ENCODE peak calls at places on chromosomes 1 and 21, in nine cellular contexts. V, Y, D, L, A, Z, O, F and Q are unnamed samples.

GRCh38 chr21:37072239-37072987 is 458 bp downstream of the PIGP start:
- DNase-seq in D (no peak), Z (no peak), L (peak; percentile 25), A (no peak), F (no peak), Y (no peak), V (peak; percentile 67), O (no peak), Q (no peak)

GRCh38 chr1:202812176-202813026 is 1.6 kb downstream of the PCAT6 start:
- DNase-seq in V (peak; percentile 53), O (no peak), D (no peak), F (no peak), L (no peak), Z (peak; percentile 6), A (no peak), Y (no peak), Q (no peak)

GRCh38 chr1:35883681-35884155 is 709 bp downstream of the AGO1 start:
- DNase-seq in L (peak; percentile 36), Y (peak; percentile 81), A (no peak), F (peak; percentile 92), D (no peak), V (peak; percentile 83), Z (peak; percentile 23), O (no peak), Q (no peak)

GRCh38 chr1:15870421-15870820 is 22.9 kb downstream of the SPEN start:
- DNase-seq in V (no peak), Z (no peak), Y (no peak), F (no peak), O (no peak), A (no peak), D (no peak), L (no peak), Q (no peak)

GRCh38 chr1:96722161-96722908 is 751 bp downstream of the PTBP2 start:
- DNase-seq in A (no peak), D (no peak), Z (peak; percentile 7), O (no peak), Y (peak; percentile 64), L (peak; percentile 46), V (peak; percentile 64), F (peak; percentile 86), Q (peak; percentile 2)

GRCh38 chr1:46413596-46413985 is 19.5 kb downstream of the FAAH start:
- DNase-seq in V (peak; percentile 84), Y (peak; percentile 81), D (no peak), Z (peak; percentile 17), O (no peak), A (no peak), F (peak; percentile 57), L (peak; percentile 45), Q (no peak)

GRCh38 chr1:32275424-32275823 is 16.5 kb upstream of the HDAC1 start:
- DNase-seq in Y (peak; percentile 13), A (no peak), O (no peak), V (peak; percentile 80), D (no peak), F (no peak), L (no peak), Z (no peak), Q (no peak)

GRCh38 chr1:19435181-19435580 is 50.2 kb downstream of the CAPZB start:
- DNase-seq in Y (no peak), O (peak; percentile 88), F (no peak), L (no peak), A (no peak), Z (no peak), V (no peak), D (no peak), Q (no peak)

GRCh38 chr21:43880111-43880985 is 15.3 kb downstream of the AGPAT3 start:
- DNase-seq in Z (no peak), A (peak; percentile 81), V (peak; percentile 23), O (no peak), Y (no peak), F (no peak), D (no peak), L (no peak), Q (no peak)

GRCh38 chr1:230407351-230407750 is 18.8 kb downstream of the PGBD5 start:
- DNase-seq in V (no peak), D (no peak), Z (no peak), F (no peak), Y (no peak), A (no peak), L (no peak), O (no peak), Q (no peak)

GRCh38 chr1:230401096-230401495 is 25.0 kb downstream of the PGBD5 start:
- DNase-seq in Y (no peak), A (no peak), Z (no peak), V (no peak), D (no peak), L (no peak), F (no peak), O (no peak), Q (no peak)

GRCh38 chr1:230401763-230402294 is 24.3 kb downstream of the PGBD5 start:
- DNase-seq in Z (no peak), L (no peak), V (no peak), F (peak; percentile 58), A (no peak), Y (no peak), O (no peak), D (no peak), Q (no peak)

GRCh38 chr1:230400007-230400344 is 26.2 kb downstream of the PGBD5 start:
- DNase-seq in Z (no peak), F (no peak), L (no peak), Y (no peak), O (no peak), D (no peak), V (peak; percentile 40), A (no peak), Q (no peak)

DNA sequence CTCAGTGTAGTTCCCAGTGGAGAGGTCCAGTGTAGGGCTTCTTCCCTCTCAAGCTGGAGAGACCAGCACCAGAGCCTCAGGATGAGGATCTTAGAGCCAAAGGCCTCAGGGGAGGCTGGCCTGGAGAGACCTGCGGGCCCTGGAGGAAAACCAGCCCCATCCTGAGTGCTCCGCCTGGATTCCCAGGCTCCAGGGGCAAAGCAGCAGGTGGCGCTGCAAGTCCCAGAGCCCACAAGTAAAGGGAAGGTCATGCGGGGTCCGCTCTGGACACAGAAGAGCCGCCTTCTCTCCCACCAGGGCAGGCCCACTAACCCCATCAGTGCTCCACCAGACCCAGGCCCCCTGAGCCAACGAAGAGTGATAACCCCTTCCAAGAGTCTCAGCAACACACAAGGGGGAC is 22.7 kb downstream of the PGBD5 start:
- DNase-seq in V (peak; percentile 59), O (no peak), A (no peak), Z (no peak), Y (no peak), D (no peak), L (no peak), F (no peak), Q (no peak)
- TF ChIP-seq REST in V (no peak), O (no peak), A (no peak), Z (no peak), Y (no peak), D (no peak), L (no peak), F (no peak), Q (no peak)

GRCh38 chr1:218315638-218316037 is 29.5 kb upstream of the TGFB2 start:
- DNase-seq in Y (no peak), Z (no peak), D (no peak), O (no peak), L (no peak), F (no peak), A (no peak), V (peak; percentile 37), Q (no peak)
- TF ChIP-seq REST in Y (no peak), Z (no peak), D (no peak), O (no peak), L (no peak), F (no peak), A (no peak), V (no peak), Q (no peak)

GRCh38 chr1:227945891-227946623 is 1.7 kb downstream of the WNT9A start:
- DNase-seq in F (peak; percentile 25), V (peak; percentile 50), Z (peak; percentile 34), L (peak; percentile 60), O (no peak), D (no peak), Y (peak; percentile 43), A (peak; percentile 77), Q (no peak)

GRCh38 chr1:227947678-227948492 is at the start of gene WNT9A:
- DNase-seq in D (no peak), O (no peak), L (peak; percentile 47), F (peak; percentile 81), Z (no peak), V (peak; percentile 79), Y (peak; percentile 99), A (no peak), Q (no peak)

GRCh38 chr1:227947425-227947677 is 381 bp downstream of the WNT9A start:
- DNase-seq in L (peak; percentile 45), A (no peak), Z (no peak), O (no peak), Y (no peak), D (no peak), V (no peak), F (no peak), Q (no peak)

GRCh38 chr1:227944931-227945890 is 2.5 kb downstream of the WNT9A start:
- DNase-seq in Z (no peak), Y (no peak), D (no peak), V (no peak), A (no peak), L (no peak), O (no peak), F (peak; percentile 30), Q (no peak)

DNA sequence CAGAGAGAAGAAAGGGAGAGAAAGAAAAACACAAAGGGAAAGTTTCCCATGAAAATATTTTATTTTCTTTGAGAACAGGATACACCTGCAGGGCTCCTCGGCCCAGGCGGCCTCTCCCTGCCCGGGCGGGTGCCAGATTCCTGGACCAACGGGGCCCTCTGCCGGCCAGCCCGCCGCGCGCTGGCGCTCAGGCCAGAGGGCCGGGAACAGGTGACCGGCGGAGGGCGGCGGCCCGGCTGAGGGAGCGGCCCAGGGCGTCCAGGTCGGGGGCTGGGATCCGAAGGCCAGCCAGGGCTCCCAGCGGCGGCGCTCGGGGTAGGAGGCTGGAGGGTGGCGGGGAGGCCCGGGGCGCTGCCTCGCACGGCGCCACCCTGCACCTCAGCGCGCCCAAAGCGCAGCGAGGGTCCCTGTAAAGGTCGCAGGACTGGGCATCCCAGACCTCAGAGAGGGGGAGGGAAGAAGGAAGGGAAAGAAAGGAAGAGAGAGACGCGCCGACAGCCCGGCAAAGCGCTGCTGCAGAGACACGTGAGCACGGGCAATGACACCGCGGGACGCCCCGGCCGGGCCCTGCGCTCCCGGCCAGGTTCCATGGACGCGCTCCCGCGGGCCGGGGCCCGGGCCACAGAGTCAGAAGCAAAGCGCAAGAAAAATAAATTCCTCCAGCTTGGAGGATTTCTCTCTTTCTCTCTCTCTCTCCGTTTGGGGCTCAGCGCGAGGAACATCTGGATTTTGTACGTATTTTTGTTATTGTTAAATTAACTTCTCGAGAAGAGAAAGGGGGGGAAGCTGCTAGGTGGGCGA is 908 bp downstream of the WNT9A start:
- DNase-seq in D (no peak), V (peak; percentile 89), A (peak; percentile 72), L (peak; percentile 86), Y (peak; percentile 92), F (peak; percentile 95), Z (peak; percentile 36), O (no peak), Q (no peak)
- TF ChIP-seq REST in D (no peak), V (no peak), A (no peak), L (no peak), Y (no peak), F (no peak), Z (no peak), O (no peak), Q (no peak)

DNA sequence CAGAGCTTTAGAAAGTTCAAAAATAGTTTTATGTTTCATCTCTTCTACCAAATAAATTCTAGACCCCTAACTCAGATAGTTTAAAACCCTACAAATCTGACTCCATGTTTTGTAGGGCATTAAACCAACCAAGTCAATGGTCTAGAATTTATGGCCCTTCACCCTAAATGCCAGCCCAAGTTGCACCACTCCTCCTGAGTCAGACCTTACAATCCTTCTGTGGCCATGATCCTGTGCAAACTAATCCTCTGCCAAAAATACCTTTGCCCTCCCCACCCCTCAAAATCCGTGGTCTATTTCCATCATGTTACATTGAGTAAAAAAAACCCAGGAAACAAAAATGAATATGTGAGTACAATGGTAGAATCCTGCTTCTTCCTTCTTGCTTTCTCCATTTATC is 179.3 kb downstream of the NR5A2 start:
- DNase-seq in A (no peak), L (no peak), Z (no peak), V (no peak), Y (no peak), O (no peak), D (no peak), F (no peak), Q (no peak)
- TF ChIP-seq REST in A (no peak), L (no peak), Z (no peak), V (no peak), Y (no peak), O (no peak), D (no peak), F (no peak), Q (no peak)